ENCODE peak calls at places on chromosomes 5 and 9, in eight cellular contexts. F, L, Z, N, K, A, I and T are unnamed samples. For H3K4me1 and H3K9me3, the result is how much of the 10 kb centered on the place peaks cover.

GRCh38 chr5:158811921-158812320 is 287.8 kb downstream of the EBF1 start:
- DNase-seq in Z (no peak), K (no peak), N (no peak), F (no peak), A (no peak), L (no peak), I (no peak), T (no peak)

GRCh38 chr5:32628049-32628803 is 42.9 kb downstream of the SUB1 start:
- DNase-seq in F (peak), N (no peak), I (peak), L (no peak), A (peak), Z (no peak), K (no peak), T (no peak)

GRCh38 chr5:74977475-74977874 is 74.9 kb downstream of the GCNT4 start:
- DNase-seq in K (no peak), A (no peak), F (no peak), L (no peak), Z (no peak), I (no peak), N (no peak), T (no peak)

GRCh38 chr5:517535-518100 is 6.6 kb downstream of the SLC9A3 start:
- DNase-seq in L (no peak), I (no peak), K (no peak), Z (no peak), A (no peak), N (no peak), F (no peak), T (no peak)

GRCh38 chr5:87300744-87301143 is 33.1 kb downstream of the RASA1 start:
- DNase-seq in I (peak), A (no peak), K (peak), F (peak), N (no peak), L (no peak), Z (no peak), T (no peak)

GRCh38 chr5:53339962-53340540 is 140.4 kb upstream of the FST start:
- DNase-seq in A (no peak), K (no peak), N (no peak), Z (no peak), F (no peak), I (no peak), L (no peak), T (no peak)

GRCh38 chr5:121038438-121038837 is 574.3 kb downstream of the PRR16 start:
- DNase-seq in N (no peak), A (no peak), F (no peak), I (no peak), K (no peak), L (no peak), Z (no peak), T (no peak)

GRCh38 chr5:180100621-180101450 is 29.3 kb upstream of the RNF130 start:
- DNase-seq in F (no peak), A (no peak), L (no peak), N (no peak), K (no peak), I (no peak), Z (no peak), T (no peak)

GRCh38 chr5:162512935-162513575 is 445.5 kb downstream of the GABRG2 start:
- DNase-seq in K (no peak), L (no peak), F (peak), I (no peak), Z (no peak), A (no peak), N (no peak), T (no peak)

GRCh38 chr9:88773627-88774244 is 217.5 kb upstream of the S1PR3 start:
- DNase-seq in L (no peak), I (no peak), K (no peak), F (no peak), N (no peak), A (no peak), Z (no peak), T (no peak)

GRCh38 chr5:80654054-80654390 is 430 bp upstream of the MSH3 start:
- DNase-seq in K (peak), I (peak), F (peak), L (no peak), Z (peak), A (no peak), N (no peak), T (peak)

GRCh38 chr9:36298566-36298965 is 40.3 kb upstream of the GNE start:
- DNase-seq in K (no peak), L (no peak), F (no peak), A (no peak), N (no peak), Z (no peak), I (no peak), T (no peak)

GRCh38 chr5:171162602-171163001 is 146.4 kb upstream of the TLX3 start:
- DNase-seq in F (peak), I (peak), A (no peak), N (peak), K (peak), Z (no peak), L (no peak), T (no peak)

GRCh38 chr9:112861638-112862555 is 28.8 kb downstream of the SLC46A2 start:
- DNase-seq in A (peak), L (no peak), K (no peak), N (no peak), F (no peak), Z (no peak), I (no peak), T (no peak)

GRCh38 chr5:131394128-131394527 is 130.3 kb downstream of the CDC42SE2 start:
- DNase-seq in L (peak), N (no peak), I (no peak), A (no peak), K (no peak), Z (no peak), F (no peak), T (peak)

GRCh38 chr5:52989025-52989780 is at the start of gene ITGA2:
- DNase-seq in L (peak), K (peak), Z (peak), N (no peak), I (peak), F (peak), A (peak), T (no peak)

GRCh38 chr5:128315671-128316070 is 222.4 kb downstream of the FBN2 start:
- DNase-seq in F (peak), Z (no peak), K (no peak), L (no peak), N (no peak), I (no peak), A (no peak), T (no peak)

DNA sequence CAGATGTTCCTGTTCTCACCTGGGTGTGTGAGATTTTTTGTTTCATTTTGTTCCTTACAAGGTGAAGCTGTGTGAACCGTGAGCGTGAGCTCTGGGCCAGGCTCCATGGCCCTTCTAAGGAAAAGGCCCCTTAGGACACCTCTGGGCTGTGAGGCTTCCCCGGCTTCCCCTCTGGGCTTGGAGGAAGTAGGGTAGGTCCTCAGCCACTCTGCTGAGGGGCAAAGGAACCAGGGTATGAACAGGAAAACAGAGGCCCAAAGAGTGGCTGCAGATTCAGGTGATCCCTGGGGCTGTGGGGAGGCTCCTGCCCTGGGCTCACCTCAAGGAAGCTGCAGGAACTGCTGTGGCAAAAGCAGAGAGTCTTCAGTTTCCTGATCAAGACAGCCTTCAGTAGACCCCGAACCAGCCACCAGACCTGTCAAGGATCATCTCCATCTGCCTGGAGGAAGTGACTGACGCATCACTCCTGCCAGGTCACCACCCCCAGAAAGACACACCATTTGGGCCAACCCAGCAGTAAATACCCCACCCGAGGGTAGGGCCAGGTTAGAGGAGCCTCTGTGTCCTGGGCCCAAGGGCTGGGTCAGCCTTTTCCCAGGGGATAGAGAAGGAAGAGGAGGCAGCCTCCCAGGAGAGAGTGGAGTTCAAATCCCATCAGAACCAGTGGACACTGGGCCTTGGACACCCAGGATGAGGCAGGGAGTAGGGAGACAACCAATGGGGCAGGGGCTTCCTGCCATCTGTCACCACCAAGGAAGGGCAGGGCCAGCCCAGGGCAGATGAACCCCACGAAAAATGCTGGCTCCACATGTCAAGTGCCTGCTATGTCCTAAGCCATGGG is 5.7 kb upstream of the ST6GALNAC6 start:
- DNase-seq in K (no peak), L (peak), F (no peak), N (no peak), A (no peak), Z (peak), I (no peak), T (peak)
- H3K4me1 ChIP-seq in K (under half), L (half or more), F (under half), N (under half), A (under half), Z (under half), I (half or more), T (half or more)

GRCh38 chr9:135223831-135224230 is 136.4 kb downstream of the OLFM1 start:
- DNase-seq in N (no peak), L (no peak), A (no peak), F (no peak), I (no peak), Z (no peak), K (no peak), T (no peak)
- H3K9me3 ChIP-seq in N (under half), L (under half), A (under half), F (under half), I (under half), Z (under half), K (under half), T (under half)

DNA sequence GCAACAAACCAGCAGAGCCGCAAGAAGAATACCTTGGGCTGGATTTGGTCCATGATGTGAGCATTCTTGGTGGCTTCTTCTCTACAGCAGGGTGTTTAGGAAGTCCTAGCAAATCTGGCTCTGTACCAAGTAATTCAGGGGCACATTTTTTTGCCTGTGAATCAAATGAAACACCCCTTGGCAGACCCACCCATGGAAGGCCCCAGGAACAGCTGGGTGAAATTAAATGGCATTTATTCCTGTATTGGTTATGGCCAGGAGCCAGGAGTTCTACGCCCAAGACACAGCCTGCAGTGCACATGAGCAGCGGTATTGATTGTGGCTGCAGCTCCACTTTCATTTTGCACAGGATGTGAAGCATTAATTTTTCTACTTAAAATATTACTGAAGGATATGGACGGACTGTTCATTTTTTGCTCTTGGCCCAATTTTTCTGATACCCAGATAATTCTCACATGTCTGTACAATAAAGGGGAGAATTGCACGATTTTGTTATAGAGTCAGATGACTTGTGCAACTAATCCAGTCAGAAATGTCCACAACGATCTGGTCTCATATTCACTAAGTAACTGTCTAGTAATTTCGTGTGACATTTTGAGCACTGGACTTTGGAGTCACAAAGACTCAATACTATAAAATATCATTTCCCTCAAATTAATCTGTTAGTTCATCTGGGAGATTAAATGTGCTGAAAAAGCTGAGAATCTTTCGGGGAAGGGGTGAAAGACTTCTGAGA is 120.7 kb upstream of the APC start:
- DNase-seq in F (no peak), A (no peak), L (no peak), N (no peak), I (no peak), K (no peak), Z (no peak), T (no peak)
- H3K4me3 ChIP-seq in F (no peak), A (no peak), L (no peak), N (no peak), I (no peak), K (no peak), Z (no peak), T (no peak)

GRCh38 chr9:134415026-134415425 is 88.8 kb downstream of the RXRA start:
- DNase-seq in F (no peak), K (no peak), L (no peak), N (no peak), A (no peak), I (no peak), Z (no peak), T (no peak)
- H3K4me1 ChIP-seq in F (under half), K (half or more), L (under half), N (under half), A (under half), I (under half), Z (under half), T (under half)

DNA sequence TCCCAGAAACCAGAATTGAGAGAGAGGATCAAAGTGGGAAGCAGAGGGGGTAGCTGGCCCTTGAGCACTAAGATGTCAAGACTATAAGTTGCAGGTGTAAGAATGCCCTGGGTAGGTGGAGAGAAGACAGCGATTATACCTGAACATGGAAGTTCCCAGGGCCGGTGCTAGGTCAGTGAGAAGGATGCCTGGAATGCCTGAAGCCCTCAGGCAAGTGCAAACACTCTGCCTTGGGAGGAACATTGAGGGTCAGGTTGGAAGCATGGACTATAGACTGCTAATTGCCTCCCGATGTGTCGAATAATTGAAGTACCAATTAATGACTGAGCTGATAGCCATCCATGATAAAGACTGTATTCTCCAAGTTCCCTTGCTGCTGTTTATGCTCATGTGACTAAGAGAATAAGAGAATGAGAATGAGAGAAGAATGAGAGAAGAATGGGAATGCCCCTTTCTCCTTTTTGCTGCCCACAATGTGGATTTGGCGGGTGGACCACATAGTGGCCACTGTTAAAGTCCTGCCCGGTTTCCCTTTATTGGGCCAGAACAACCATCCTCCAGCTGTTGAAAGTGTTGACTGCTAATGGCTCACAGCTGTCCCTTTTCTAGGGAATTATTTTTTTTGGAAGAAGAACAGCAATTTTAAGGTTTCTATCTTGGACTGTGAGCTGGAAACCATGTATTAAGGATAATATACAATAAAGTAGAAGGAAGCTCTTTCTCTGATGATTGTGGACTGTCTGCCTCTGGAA is 185.7 kb downstream of the DMRT2 start:
- DNase-seq in F (no peak), Z (no peak), K (no peak), L (no peak), A (no peak), N (peak), I (no peak), T (no peak)
- H3K9me3 ChIP-seq in F (under half), Z (under half), K (under half), L (under half), A (under half), N (under half), I (under half), T (under half)

DNA sequence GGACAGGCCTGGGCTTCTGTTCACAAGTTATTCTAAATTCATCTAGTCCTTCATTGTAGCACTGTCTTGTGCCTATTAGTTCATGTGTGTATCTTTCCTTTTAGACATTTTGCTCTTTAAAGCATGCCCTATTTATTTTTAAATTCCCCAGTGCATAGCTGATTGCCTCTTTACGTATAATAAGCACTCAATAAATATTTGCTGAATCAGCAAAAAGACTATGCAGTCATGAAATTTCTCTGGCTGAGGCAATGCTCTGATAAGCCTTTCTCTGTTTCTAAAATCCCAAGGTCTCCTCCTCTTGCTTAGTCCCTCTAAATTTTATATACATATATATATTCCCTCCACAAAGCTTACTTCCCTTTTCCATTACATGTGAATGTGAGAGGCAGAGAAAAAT is 315.9 kb upstream of the PCSK5 start:
- DNase-seq in Z (no peak), I (no peak), N (no peak), L (no peak), K (no peak), F (no peak), A (no peak), T (no peak)
- H3K4me3 ChIP-seq in Z (no peak), I (no peak), N (no peak), L (no peak), K (no peak), F (no peak), A (no peak), T (no peak)

GRCh38 chr5:134133213-134133994 is 18.9 kb downstream of the TCF7 start:
- DNase-seq in I (no peak), A (no peak), K (no peak), F (no peak), L (no peak), Z (no peak), N (no peak), T (no peak)

GRCh38 chr5:134133995-134134541 is 19.6 kb downstream of the TCF7 start:
- DNase-seq in A (no peak), I (no peak), N (no peak), Z (no peak), F (no peak), L (no peak), K (no peak), T (no peak)

GRCh38 chr5:134131578-134132350 is 17.3 kb downstream of the TCF7 start:
- DNase-seq in N (no peak), K (no peak), A (no peak), Z (no peak), L (no peak), F (no peak), I (no peak), T (no peak)

GRCh38 chr5:134131165-134131564 is 16.7 kb downstream of the TCF7 start:
- DNase-seq in F (no peak), L (no peak), I (no peak), Z (no peak), K (no peak), A (no peak), N (no peak), T (no peak)

GRCh38 chr5:134132372-134133212 is 18.1 kb downstream of the TCF7 start:
- DNase-seq in I (no peak), N (no peak), Z (no peak), F (no peak), A (no peak), K (no peak), L (peak), T (peak)
- H3K4me1 ChIP-seq in I (under half), N (under half), Z (under half), F (under half), A (under half), K (under half), L (half or more), T (half or more)

DNA sequence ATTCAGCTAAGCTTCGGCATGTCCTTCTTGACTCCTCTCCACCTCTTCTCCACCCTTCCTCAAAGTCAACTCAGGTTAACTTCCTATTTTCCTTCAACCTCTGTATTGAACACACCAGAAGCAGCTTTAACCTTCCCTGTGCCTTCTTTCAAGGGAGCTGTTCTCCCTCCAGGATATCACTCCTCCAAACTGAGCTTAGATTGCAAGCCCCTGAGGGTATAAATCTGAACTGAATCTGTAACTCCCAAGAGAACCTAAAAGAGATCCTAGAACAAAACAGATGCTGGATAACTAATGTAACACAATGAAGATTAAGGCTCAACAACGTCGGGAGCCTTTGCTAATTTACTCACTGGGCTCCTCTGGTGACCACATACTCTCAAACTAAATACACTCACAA is 1.1 kb downstream of the SLCO4C1 start:
- DNase-seq in A (no peak), Z (no peak), I (no peak), F (no peak), L (no peak), K (no peak), N (no peak), T (no peak)
- H3K9me3 ChIP-seq in A (under half), Z (under half), I (under half), F (under half), L (under half), K (under half), N (under half), T (under half)

DNA sequence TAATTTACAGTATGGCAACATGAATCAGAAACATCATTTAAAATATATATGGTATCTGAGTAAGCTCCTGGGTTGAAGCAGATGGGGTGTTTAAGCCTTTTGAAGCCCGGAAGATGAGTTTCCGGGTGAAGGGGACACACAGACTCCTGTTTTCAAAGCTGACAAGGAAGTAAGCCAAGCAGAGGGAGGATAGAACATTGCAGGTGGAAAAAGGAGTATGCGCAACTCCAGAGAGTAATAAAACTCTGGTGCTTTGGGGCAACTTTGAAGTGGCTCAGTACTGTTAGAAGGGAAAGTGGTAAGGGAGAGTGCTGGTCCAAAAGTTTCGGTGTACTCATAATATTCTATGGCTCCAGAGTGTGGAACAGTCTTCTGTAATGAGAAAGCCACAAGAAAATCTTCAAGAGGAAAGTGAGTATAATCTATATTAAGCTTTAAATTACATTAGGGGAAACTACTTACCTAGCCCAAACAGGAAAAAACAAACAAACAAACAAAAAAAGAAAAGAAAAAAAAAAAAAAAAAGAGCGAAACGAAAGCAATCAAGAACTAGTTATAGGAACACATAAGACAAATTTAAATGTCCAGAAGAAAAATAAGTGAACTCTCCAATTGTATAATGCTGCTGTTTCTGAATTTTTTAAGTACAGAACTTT is 2.3 kb upstream of the ST8SIA4 start:
- DNase-seq in I (no peak), A (no peak), F (no peak), K (no peak), L (peak), N (no peak), Z (no peak), T (peak)
- H3K4me3 ChIP-seq in I (no peak), A (no peak), F (no peak), K (no peak), L (peak), N (no peak), Z (no peak), T (peak)